ENCODE peak calls at places on chromosomes 6 and 20, in four cellular contexts. Z is effector CD4-positive, alpha-beta T cell; B is stimulated activated CD8-positive, alpha-beta memory T cell treated with anti-CD3 and anti-CD28 coated beads, Interleukin-2, amount 100 ng/mL, for 1 hour; O is stimulated activated effector memory CD8-positive, alpha-beta T cell treated with anti-CD3 and anti-CD28 coated beads, Interleukin-12 subunit alpha, Interleukin-12 subunit beta, amount 100 ng/mL, for 72 hours. D is an unnamed sample.

GRCh38 chr6:157464653-157465535 is 83.9 kb downstream of the ZDHHC14 start:
- DNase-seq in Z (no peak), B (no peak), O (no peak), D (no peak)

GRCh38 chr20:33828912-33829560 is 17.9 kb downstream of the CHMP4B start:
- DNase-seq in O (no peak), B (no peak), Z (no peak), D (no peak)

GRCh38 chr20:47263502-47264084 is 92.9 kb downstream of the ZMYND8 start:
- DNase-seq in O (no peak), B (no peak), Z (no peak), D (peak; percentile 30)

GRCh38 chr6:150412221-150412620 is 43.4 kb downstream of the IYD start:
- DNase-seq in O (no peak), B (no peak), Z (no peak), D (no peak)

GRCh38 chr6:39416026-39416425 is 93.5 kb upstream of the KCNK16 start:
- DNase-seq in B (no peak), O (no peak), Z (no peak), D (no peak)

GRCh38 chr6:36432151-36432633 is 10.5 kb downstream of the PXT1 start:
- DNase-seq in O (no peak), Z (no peak), B (no peak), D (no peak)

GRCh38 chr6:23308166-23308565 is 738.8 kb downstream of the HDGFL1 start:
- DNase-seq in Z (no peak), B (no peak), O (no peak), D (no peak)

GRCh38 chr6:11748591-11748990 is 30.0 kb downstream of the ADTRP start:
- DNase-seq in Z (no peak), B (no peak), O (no peak), D (no peak)

GRCh38 chr6:130293800-130294199 is 71.0 kb upstream of the SAMD3 start:
- DNase-seq in O (no peak), Z (peak; percentile 2), B (no peak), D (peak; percentile 53)

GRCh38 chr6:47034421-47034820 is 7.7 kb downstream of the ADGRF1 start:
- DNase-seq in Z (no peak), B (no peak), O (no peak), D (no peak)

GRCh38 chr6:29964904-29965872 is 22.9 kb downstream of the HLA-A start:
- DNase-seq in Z (peak; percentile 78), O (peak; percentile 53), B (peak; percentile 54), D (peak; percentile 97)

GRCh38 chr6:135419162-135419561 is 78.4 kb downstream of the AHI1 start:
- DNase-seq in B (no peak), O (no peak), Z (no peak), D (no peak)

GRCh38 chr6:126038234-126038633 is 51.9 kb downstream of the TRMT11 start:
- DNase-seq in O (no peak), B (no peak), Z (no peak), D (no peak)

GRCh38 chr20:25055711-25056492 is 2.0 kb downstream of the ACSS1 start:
- DNase-seq in B (no peak), O (no peak), Z (no peak), D (no peak)

GRCh38 chr20:24692429-24693190 is 223.2 kb downstream of the SYNDIG1 start:
- DNase-seq in Z (no peak), O (no peak), B (no peak), D (no peak)

GRCh38 chr6:29813809-29814208 is 13.8 kb upstream of the HLA-G start:
- DNase-seq in Z (no peak), O (no peak), B (no peak), D (no peak)

GRCh38 chr6:21348462-21349195 is 244.9 kb upstream of the SOX4 start:
- DNase-seq in Z (no peak), B (no peak), O (no peak), D (no peak)

GRCh38 chr6:76742919-76743318 is 670.5 kb upstream of the IMPG1 start:
- DNase-seq in O (no peak), B (no peak), Z (no peak), D (no peak)